ENCODE peak calls at places on chromosomes 4 and X, in eight cellular contexts. P is kidney tubule cell, H is kidney, B is NCI-H2029 treated with DMSO at 0.1 percent for 48 hours, M is NCI-H345, X is T-helper 2 cell, A is NCI-H748 treated with DMSO at 0.1 percent for 48 hours, L is NAMALWA. J is an unnamed sample.

GRCh38 chr4:8581094-8581861 is 1.1 kb downstream of the GPR78 start:
- DNase-seq in B (no peak), X (no peak), P (no peak), M (no peak), L (no peak), H (peak), A (no peak), J (peak)

GRCh38 chr4:92328095-92328494 is 24.3 kb downstream of the GRID2 start:
- DNase-seq in H (no peak), B (no peak), M (no peak), X (no peak), P (no peak), A (no peak), L (no peak), J (no peak)

GRCh38 chr4:146521543-146522097 is at the start of gene SLC10A7:
- DNase-seq in L (peak), A (peak), B (peak), X (peak), P (peak), H (peak), M (peak), J (peak)

GRCh38 chr4:86117781-86118302 is 242.0 kb downstream of the MAPK10 start:
- DNase-seq in H (no peak), A (no peak), L (no peak), P (peak), M (no peak), X (no peak), B (no peak), J (no peak)

GRCh38 chrX:153969904-153970397 is 1.7 kb downstream of the HCFC1 start:
- DNase-seq in M (no peak), A (peak), L (peak), B (no peak), H (peak), P (peak), X (no peak), J (no peak)

GRCh38 chr4:113531572-113531971 is 230.0 kb downstream of the CAMK2D start:
- DNase-seq in X (no peak), B (no peak), L (no peak), H (no peak), A (no peak), P (no peak), M (no peak), J (no peak)

GRCh38 chr4:72430050-72430449 is 139.0 kb downstream of the ADAMTS3 start:
- DNase-seq in M (no peak), H (no peak), X (no peak), L (no peak), B (no peak), A (no peak), P (peak), J (no peak)

GRCh38 chr4:32172761-32173160 is 1452.6 kb downstream of the PCDH7 start:
- DNase-seq in L (no peak), B (no peak), H (no peak), X (no peak), A (no peak), P (peak), M (no peak), J (no peak)

GRCh38 chr4:1601852-1602525 is 82.1 kb downstream of the FAM53A start:
- DNase-seq in M (no peak), H (peak), P (no peak), B (no peak), L (no peak), A (no peak), X (no peak), J (peak)

GRCh38 chrX:17634542-17635207 is 102.6 kb upstream of the SCML1 start:
- DNase-seq in L (no peak), P (no peak), A (peak), B (no peak), H (no peak), X (no peak), M (peak), J (no peak)

GRCh38 chr4:14916554-14917304 is 85.6 kb upstream of the CPEB2 start:
- DNase-seq in M (no peak), L (no peak), X (no peak), H (no peak), A (no peak), P (peak), B (no peak), J (no peak)

GRCh38 chrX:96987228-96987627 is 103.5 kb downstream of the RPA4 start:
- DNase-seq in B (no peak), A (no peak), P (no peak), L (no peak), X (no peak), H (no peak), M (no peak), J (no peak)

GRCh38 chr4:134777626-134778025 is 576.0 kb upstream of the PABPC4L start:
- DNase-seq in H (no peak), A (peak), M (peak), B (no peak), L (no peak), P (peak), X (no peak), J (no peak)

GRCh38 chrX:41308884-41309655 is 24.9 kb upstream of the DDX3X start:
- DNase-seq in P (no peak), H (no peak), X (no peak), M (no peak), L (no peak), B (no peak), A (no peak), J (no peak)

GRCh38 chr4:87657525-87657924 is 7.4 kb downstream of the DMP1 start:
- DNase-seq in B (no peak), P (peak), H (no peak), M (no peak), X (no peak), A (no peak), L (no peak), J (no peak)

GRCh38 chrX:153599192-153600031 is 473 bp upstream of the CCNQ start:
- DNase-seq in P (peak), B (peak), L (peak), A (peak), X (peak), M (peak), H (peak), J (peak)

GRCh38 chr4:188971125-188971524 is 831.9 kb downstream of the TRIML1 start:
- DNase-seq in M (peak), P (peak), X (no peak), B (peak), H (no peak), L (peak), A (peak), J (no peak)

GRCh38 chrX:82141942-82142341 is 940.0 kb downstream of the SH3BGRL start:
- DNase-seq in P (peak), M (no peak), A (no peak), L (no peak), H (no peak), B (no peak), X (peak), J (no peak)

GRCh38 chr4:45566896-45567603 is 556.8 kb downstream of the GABRG1 start:
- DNase-seq in M (no peak), B (no peak), A (no peak), L (no peak), P (no peak), H (peak), X (no peak), J (no peak)

GRCh38 chr4:76341063-76341462 is 34.5 kb downstream of the STBD1 start:
- DNase-seq in P (peak), H (no peak), B (no peak), L (no peak), A (no peak), X (no peak), M (no peak), J (no peak)

GRCh38 chr4:2754848-2755820 is 1.0 kb downstream of the TNIP2 start:
- DNase-seq in H (no peak), L (no peak), P (no peak), X (no peak), A (no peak), B (no peak), M (no peak), J (peak)

GRCh38 chr4:185004562-185005208 is 13.6 kb upstream of the HELT start:
- DNase-seq in M (peak), B (no peak), L (no peak), P (no peak), X (no peak), H (peak), A (no peak), J (no peak)

GRCh38 chr4:114025176-114025777 is 45.8 kb upstream of the ARSJ start:
- DNase-seq in H (no peak), L (no peak), X (no peak), A (no peak), P (peak), B (no peak), M (no peak), J (no peak)

GRCh38 chr4:101693842-101694398 is 96.6 kb upstream of the BANK1 start:
- DNase-seq in M (peak), L (peak), H (no peak), P (peak), A (peak), B (peak), X (no peak), J (no peak)

GRCh38 chrX:148466292-148466691 is 34.1 kb upstream of the AFF2 start:
- DNase-seq in B (no peak), L (no peak), P (peak), X (no peak), H (no peak), A (no peak), M (no peak), J (no peak)

J was measured in natural killer cell treated with Interleukin-12 subunit alpha and Interleukin-12 subunit beta and Interleukin-15 and Interleukin-18, amount 100 ng/mL, for 72 hours.